ENCODE peak calls at places on chromosomes 7 and 10, in six cellular contexts. One of them, this sample, is unnamed.

GRCh38 chr10:110772454-110773025 is 99.2 kb upstream of the PDCD4 start:
- DNase-seq in A673: no peak
- DNase-seq in psoas muscle: no peak
- DNase-seq in pancreas: no peak
- DNase-seq in uterus: no peak
- DNase-seq in thyroid gland: no peak
- DNase-seq in this sample: no peak

GRCh38 chr7:135924302-135924701 is 52.9 kb downstream of the MTPN start:
- DNase-seq in A673: no peak
- DNase-seq in psoas muscle: no peak
- DNase-seq in pancreas: no peak
- DNase-seq in uterus: no peak
- DNase-seq in thyroid gland: peak; percentile 11
- DNase-seq in this sample: no peak

GRCh38 chr10:118047363-118047719 is 600 bp upstream of the RAB11FIP2 start:
- DNase-seq in A673: peak; percentile 3
- DNase-seq in psoas muscle: peak; percentile 10
- DNase-seq in pancreas: peak; percentile 32
- DNase-seq in uterus: peak; percentile 25
- DNase-seq in thyroid gland: peak; percentile 20
- DNase-seq in this sample: no peak

GRCh38 chr7:103075337-103075918 is 488 bp downstream of the ARMC10 start:
- DNase-seq in A673: peak; percentile 62
- DNase-seq in psoas muscle: peak; percentile 55
- DNase-seq in pancreas: peak; percentile 85
- DNase-seq in uterus: peak; percentile 45
- DNase-seq in thyroid gland: peak; percentile 79
- DNase-seq in this sample: peak; percentile 47

GRCh38 chr10:88983206-88983605 is 7.4 kb upstream of the FAS start:
- DNase-seq in A673: no peak
- DNase-seq in psoas muscle: no peak
- DNase-seq in pancreas: no peak
- DNase-seq in uterus: no peak
- DNase-seq in thyroid gland: no peak
- DNase-seq in this sample: no peak

GRCh38 chr7:100875356-100875751 is 451 bp downstream of the SRRT start:
- DNase-seq in A673: no peak
- DNase-seq in psoas muscle: no peak
- DNase-seq in pancreas: no peak
- DNase-seq in uterus: no peak
- DNase-seq in thyroid gland: no peak
- DNase-seq in this sample: no peak

GRCh38 chr10:128400564-128400963 is 274.3 kb upstream of the MKI67 start:
- DNase-seq in A673: no peak
- DNase-seq in psoas muscle: no peak
- DNase-seq in pancreas: no peak
- DNase-seq in uterus: no peak
- DNase-seq in thyroid gland: no peak
- DNase-seq in this sample: no peak

GRCh38 chr10:48446785-48447184 is 140.3 kb downstream of the MAPK8 start:
- DNase-seq in A673: no peak
- DNase-seq in psoas muscle: no peak
- DNase-seq in pancreas: no peak
- DNase-seq in uterus: no peak
- DNase-seq in thyroid gland: no peak
- DNase-seq in this sample: peak; percentile 27

GRCh38 chr10:130300608-130301025 is 164.4 kb downstream of the GLRX3 start:
- DNase-seq in A673: peak; percentile 52
- DNase-seq in psoas muscle: no peak
- DNase-seq in pancreas: peak; percentile 87
- DNase-seq in uterus: no peak
- DNase-seq in thyroid gland: peak; percentile 55
- DNase-seq in this sample: peak; percentile 73

GRCh38 chr7:43119371-43120069 is 7.1 kb downstream of the HECW1 start:
- DNase-seq in A673: no peak
- DNase-seq in psoas muscle: no peak
- DNase-seq in pancreas: no peak
- DNase-seq in uterus: no peak
- DNase-seq in thyroid gland: no peak
- DNase-seq in this sample: no peak

GRCh38 chr7:25263292-25263691 is 35.0 kb upstream of the NPVF start:
- DNase-seq in A673: no peak
- DNase-seq in psoas muscle: no peak
- DNase-seq in pancreas: no peak
- DNase-seq in uterus: no peak
- DNase-seq in thyroid gland: no peak
- DNase-seq in this sample: no peak

GRCh38 chr7:24139996-24140395 is 144.0 kb upstream of the NPY start:
- DNase-seq in A673: no peak
- DNase-seq in psoas muscle: no peak
- DNase-seq in pancreas: no peak
- DNase-seq in uterus: no peak
- DNase-seq in thyroid gland: no peak
- DNase-seq in this sample: no peak

GRCh38 chr10:20922033-20922432 is 24.9 kb upstream of the NEBL start:
- DNase-seq in A673: no peak
- DNase-seq in psoas muscle: no peak
- DNase-seq in pancreas: no peak
- DNase-seq in uterus: no peak
- DNase-seq in thyroid gland: no peak
- DNase-seq in this sample: no peak

GRCh38 chr10:103609231-103610082 is 116.0 kb downstream of the NEURL1 start:
- DNase-seq in A673: no peak
- DNase-seq in psoas muscle: no peak
- DNase-seq in pancreas: peak; percentile 8
- DNase-seq in uterus: no peak
- DNase-seq in thyroid gland: peak; percentile 58
- DNase-seq in this sample: no peak

GRCh38 chr10:97229322-97229721 is 43.6 kb upstream of the SLIT1 start:
- DNase-seq in A673: no peak
- DNase-seq in psoas muscle: no peak
- DNase-seq in pancreas: no peak
- DNase-seq in uterus: no peak
- DNase-seq in thyroid gland: no peak
- DNase-seq in this sample: no peak

GRCh38 chr10:58672855-58673254 is 160.2 kb downstream of the BICC1 start:
- DNase-seq in A673: no peak
- DNase-seq in psoas muscle: no peak
- DNase-seq in pancreas: no peak
- DNase-seq in uterus: no peak
- DNase-seq in thyroid gland: no peak
- DNase-seq in this sample: no peak

GRCh38 chr7:87570178-87570577 is 30.5 kb downstream of the ABCB1 start:
- DNase-seq in A673: no peak
- DNase-seq in psoas muscle: no peak
- DNase-seq in pancreas: no peak
- DNase-seq in uterus: no peak
- DNase-seq in thyroid gland: no peak
- DNase-seq in this sample: no peak

DNA sequence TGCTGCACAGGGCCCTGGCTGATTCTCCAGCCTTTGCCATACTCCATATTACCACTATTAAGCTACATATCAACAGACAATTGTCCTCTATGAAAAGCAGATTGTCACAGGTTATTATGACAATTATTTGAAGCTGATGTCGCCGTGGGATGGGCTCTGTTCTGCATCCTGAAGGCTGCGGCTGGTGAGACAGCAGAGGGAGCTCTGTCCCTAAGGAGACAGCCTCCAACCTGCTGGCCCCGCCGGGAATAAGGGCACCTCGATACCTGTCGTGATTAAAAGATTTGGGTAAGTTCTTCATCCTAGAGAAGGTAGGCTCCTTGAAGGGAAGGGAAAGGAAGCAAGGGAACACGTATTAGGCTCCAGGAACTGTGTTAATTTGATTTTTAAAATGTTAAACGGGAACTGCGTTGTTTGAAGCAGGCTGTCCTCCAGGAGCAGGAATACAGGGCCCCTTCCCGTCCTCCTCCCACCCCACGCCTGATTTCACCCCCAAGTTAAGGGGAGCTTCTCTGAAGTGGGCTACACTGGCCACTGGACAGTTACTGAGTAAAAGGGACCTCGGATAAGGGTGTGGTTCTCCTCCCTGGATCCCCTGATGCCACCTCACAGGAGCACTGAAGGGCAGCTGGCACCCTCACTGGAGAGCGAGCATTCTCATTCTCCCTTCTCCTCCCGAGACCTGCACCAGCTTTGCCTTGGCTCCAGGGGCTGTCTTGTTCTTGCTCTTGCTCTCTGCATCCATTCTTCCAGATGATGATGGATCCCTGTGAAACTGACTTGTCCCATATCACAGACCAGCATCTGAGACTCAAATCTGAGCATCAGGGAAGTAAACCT is 11.8 kb upstream of the TIAL1 start:
- DNase-seq in A673: peak; percentile 45
- DNase-seq in psoas muscle: peak; percentile 43
- DNase-seq in pancreas: peak; percentile 68
- DNase-seq in uterus: peak; percentile 37
- DNase-seq in thyroid gland: peak; percentile 66
- DNase-seq in this sample: peak; percentile 39
- TF ChIP-seq CTCF in A673: peak; percentile 82
- TF ChIP-seq CTCF in psoas muscle: peak; percentile 77
- TF ChIP-seq CTCF in pancreas: peak; percentile 25
- TF ChIP-seq CTCF in uterus: peak; percentile 75
- TF ChIP-seq CTCF in thyroid gland: no peak
- TF ChIP-seq CTCF in this sample: peak; percentile 38

GRCh38 chr7:107644704-107645083 is 15.9 kb upstream of the SLC26A4 start:
- DNase-seq in A673: no peak
- DNase-seq in psoas muscle: no peak
- DNase-seq in pancreas: no peak
- DNase-seq in uterus: no peak
- DNase-seq in thyroid gland: no peak
- DNase-seq in this sample: no peak
- H3K27ac ChIP-seq in A673: no peak overlapping the region
- H3K27ac ChIP-seq in psoas muscle: no peak overlapping the region
- H3K27ac ChIP-seq in pancreas: no peak overlapping the region
- H3K27ac ChIP-seq in uterus: no peak overlapping the region
- H3K27ac ChIP-seq in thyroid gland: no peak overlapping the region
- H3K27ac ChIP-seq in this sample: no peak overlapping the region

DNA sequence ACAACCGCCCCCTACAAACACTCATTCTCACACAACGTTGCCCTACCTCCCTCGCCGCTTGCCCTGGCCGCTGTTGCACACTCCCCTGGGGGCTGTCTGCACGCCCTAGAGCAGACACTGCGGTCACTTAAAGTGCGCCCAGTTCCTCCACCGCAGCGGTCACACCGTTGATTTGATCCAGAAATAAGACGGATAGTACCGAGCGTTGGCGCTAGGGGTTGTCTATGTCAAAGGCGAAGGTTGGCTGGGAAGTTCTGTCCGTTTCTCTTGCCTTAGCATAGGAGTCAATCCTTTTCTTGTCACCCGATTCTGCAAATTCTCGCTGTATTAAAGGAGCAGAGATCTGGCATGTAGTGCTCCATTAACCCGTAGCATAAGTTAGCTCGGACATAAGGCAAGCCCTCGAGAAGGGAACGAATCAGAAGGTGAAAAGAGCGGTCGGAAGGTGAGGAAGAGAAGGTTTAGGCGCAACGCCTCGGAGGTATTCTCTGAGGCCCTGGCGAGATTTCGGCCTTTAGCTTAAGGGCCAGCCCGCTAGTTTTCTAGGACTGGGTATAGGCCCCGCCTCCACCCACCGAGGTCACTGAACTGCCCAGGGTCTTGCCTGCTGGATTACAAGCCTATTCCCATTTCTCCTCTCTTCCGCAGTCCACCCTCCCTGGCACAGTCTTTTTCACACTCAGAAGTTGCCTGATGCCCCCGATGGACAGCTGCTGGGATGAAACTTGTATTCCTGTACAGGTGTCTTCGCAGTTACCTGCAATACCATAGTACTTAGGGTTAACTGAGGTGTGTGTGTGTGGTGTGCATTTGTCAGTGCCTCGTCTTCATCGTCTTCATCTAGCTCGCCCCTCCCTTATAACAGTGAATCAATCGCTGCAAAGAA is 10.7 kb downstream of the NXPH1 start:
- DNase-seq in A673: no peak
- DNase-seq in psoas muscle: no peak
- DNase-seq in pancreas: no peak
- DNase-seq in uterus: no peak
- DNase-seq in thyroid gland: no peak
- DNase-seq in this sample: no peak
- H3K27me3 ChIP-seq in A673: peaks cover 73% of the 10 kb centered on the region
- H3K27me3 ChIP-seq in psoas muscle: peaks cover 35% of the 10 kb centered on the region
- H3K27me3 ChIP-seq in pancreas: peaks cover 26% of the 10 kb centered on the region
- H3K27me3 ChIP-seq in uterus: peaks cover 51% of the 10 kb centered on the region
- H3K27me3 ChIP-seq in thyroid gland: peaks cover 16% of the 10 kb centered on the region
- H3K27me3 ChIP-seq in this sample: peaks cover 3% of the 10 kb centered on the region

GRCh38 chr7:12322287-12322902 is 81.3 kb downstream of the VWDE start:
- DNase-seq in A673: no peak
- DNase-seq in psoas muscle: no peak
- DNase-seq in pancreas: no peak
- DNase-seq in uterus: no peak
- DNase-seq in thyroid gland: peak; percentile 10
- DNase-seq in this sample: no peak

GRCh38 chr7:12322903-12323300 is 80.8 kb downstream of the VWDE start:
- DNase-seq in A673: no peak
- DNase-seq in psoas muscle: no peak
- DNase-seq in pancreas: no peak
- DNase-seq in uterus: no peak
- DNase-seq in thyroid gland: peak; percentile 13
- DNase-seq in this sample: no peak

GRCh38 chr7:12320241-12320640 is 83.4 kb downstream of the VWDE start:
- DNase-seq in A673: no peak
- DNase-seq in psoas muscle: no peak
- DNase-seq in pancreas: no peak
- DNase-seq in uterus: no peak
- DNase-seq in thyroid gland: no peak
- DNase-seq in this sample: no peak

GRCh38 chr7:12323415-12323814 is 80.2 kb downstream of the VWDE start:
- DNase-seq in A673: no peak
- DNase-seq in psoas muscle: no peak
- DNase-seq in pancreas: no peak
- DNase-seq in uterus: no peak
- DNase-seq in thyroid gland: no peak
- DNase-seq in this sample: no peak

GRCh38 chr7:12321248-12321647 is 82.4 kb downstream of the VWDE start:
- DNase-seq in A673: no peak
- DNase-seq in psoas muscle: no peak
- DNase-seq in pancreas: no peak
- DNase-seq in uterus: no peak
- DNase-seq in thyroid gland: no peak
- DNase-seq in this sample: no peak
- TF ChIP-seq CTCF in A673: no peak
- TF ChIP-seq CTCF in psoas muscle: no peak
- TF ChIP-seq CTCF in pancreas: no peak
- TF ChIP-seq CTCF in uterus: no peak
- TF ChIP-seq CTCF in thyroid gland: no peak
- TF ChIP-seq CTCF in this sample: no peak